ENCODE peak calls at places on chromosomes 16 and 17, in ten cellular contexts. G, F, H, I, Q, J, R, Y, X and U are unnamed samples.

GRCh38 chr17:43114101-43114691 is 11.0 kb downstream of the BRCA1 start:
- DNase-seq in G (no peak), F (no peak), H (no peak), I (peak), Q (no peak), J (no peak), R (no peak), Y (no peak), X (no peak), U (no peak)

GRCh38 chr16:74999208-74999682 is 421 bp downstream of the ZNRF1 start:
- DNase-seq in G (peak), F (no peak), H (no peak), I (no peak), Q (peak), J (peak), R (peak), Y (peak), X (no peak), U (no peak)

GRCh38 chr17:22703786-22704441 is 1011.6 kb downstream of the KCNJ18 start:
- DNase-seq in G (no peak), F (no peak), H (no peak), I (peak), Q (peak), J (no peak), R (peak), Y (no peak), X (no peak), U (peak)

GRCh38 chr17:41547921-41548843 is 20.1 kb upstream of the KRT19 start:
- DNase-seq in G (peak), F (no peak), H (peak), I (peak), Q (peak), J (peak), R (peak), Y (no peak), X (no peak), U (peak)

GRCh38 chr16:78258651-78259050 is 159.2 kb downstream of the WWOX start:
- DNase-seq in G (no peak), F (no peak), H (no peak), I (no peak), Q (no peak), J (no peak), R (no peak), Y (no peak), X (no peak), U (no peak)

GRCh38 chr17:55962931-55963378 is 190.3 kb upstream of the ANKFN1 start:
- DNase-seq in G (peak), F (no peak), H (no peak), I (no peak), Q (no peak), J (no peak), R (no peak), Y (no peak), X (no peak), U (no peak)

GRCh38 chr17:32569171-32570080 is 82.6 kb downstream of the CDK5R1 start:
- DNase-seq in G (no peak), F (no peak), H (no peak), I (no peak), Q (no peak), J (no peak), R (no peak), Y (no peak), X (peak), U (no peak)

GRCh38 chr17:4530799-4531730 is 24.1 kb downstream of the MYBBP1A start:
- DNase-seq in G (no peak), F (no peak), H (no peak), I (no peak), Q (no peak), J (no peak), R (no peak), Y (no peak), X (no peak), U (no peak)

GRCh38 chr17:60327122-60327869 is 64.6 kb downstream of the USP32 start:
- DNase-seq in G (no peak), F (no peak), H (no peak), I (no peak), Q (no peak), J (no peak), R (no peak), Y (no peak), X (no peak), U (peak)

DNA sequence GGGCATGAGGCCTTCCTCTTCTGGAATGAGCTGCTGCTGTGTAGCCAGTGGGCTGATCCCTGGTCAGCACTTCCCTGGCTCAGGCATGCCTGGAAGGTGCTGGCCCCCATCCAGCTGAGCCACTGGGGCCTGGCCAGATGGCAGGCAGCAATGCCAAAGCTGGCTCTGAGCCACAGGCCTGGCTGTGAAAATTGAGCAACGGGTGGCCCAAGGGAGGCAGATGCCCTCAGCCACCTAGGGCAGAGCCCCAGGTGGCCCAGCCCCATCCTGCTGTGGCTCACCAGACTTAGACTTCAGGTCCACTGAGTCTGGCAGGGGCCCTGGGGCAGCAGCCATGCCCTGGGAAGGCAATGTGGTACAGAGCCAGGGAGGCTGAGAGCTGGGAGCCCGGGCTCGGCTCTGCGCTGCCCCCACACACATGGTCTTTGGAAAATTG is 8.5 kb upstream of the CRHR1 start:
- DNase-seq in G (peak), F (no peak), H (peak), I (no peak), Q (peak), J (no peak), R (no peak), Y (no peak), X (no peak), U (peak)
- TF ChIP-seq EP300 in G (no peak), F (no peak), H (no peak), I (no peak), Q (no peak), J (no peak), R (no peak), Y (no peak), X (no peak), U (peak)

GRCh38 chr17:76812248-76812647 is 56.0 kb upstream of the MGAT5B start:
- DNase-seq in G (no peak), F (no peak), H (no peak), I (no peak), Q (no peak), J (no peak), R (no peak), Y (no peak), X (no peak), U (no peak)

GRCh38 chr17:76820039-76820438 is 48.2 kb upstream of the MGAT5B start:
- DNase-seq in G (no peak), F (no peak), H (no peak), I (no peak), Q (no peak), J (no peak), R (no peak), Y (no peak), X (peak), U (peak)

GRCh38 chr17:76812968-76813367 is 55.2 kb upstream of the MGAT5B start:
- DNase-seq in G (no peak), F (no peak), H (no peak), I (no peak), Q (no peak), J (no peak), R (no peak), Y (no peak), X (no peak), U (no peak)

GRCh38 chr17:76820523-76820922 is 47.7 kb upstream of the MGAT5B start:
- DNase-seq in G (no peak), F (no peak), H (no peak), I (no peak), Q (no peak), J (no peak), R (no peak), Y (no peak), X (no peak), U (peak)

DNA sequence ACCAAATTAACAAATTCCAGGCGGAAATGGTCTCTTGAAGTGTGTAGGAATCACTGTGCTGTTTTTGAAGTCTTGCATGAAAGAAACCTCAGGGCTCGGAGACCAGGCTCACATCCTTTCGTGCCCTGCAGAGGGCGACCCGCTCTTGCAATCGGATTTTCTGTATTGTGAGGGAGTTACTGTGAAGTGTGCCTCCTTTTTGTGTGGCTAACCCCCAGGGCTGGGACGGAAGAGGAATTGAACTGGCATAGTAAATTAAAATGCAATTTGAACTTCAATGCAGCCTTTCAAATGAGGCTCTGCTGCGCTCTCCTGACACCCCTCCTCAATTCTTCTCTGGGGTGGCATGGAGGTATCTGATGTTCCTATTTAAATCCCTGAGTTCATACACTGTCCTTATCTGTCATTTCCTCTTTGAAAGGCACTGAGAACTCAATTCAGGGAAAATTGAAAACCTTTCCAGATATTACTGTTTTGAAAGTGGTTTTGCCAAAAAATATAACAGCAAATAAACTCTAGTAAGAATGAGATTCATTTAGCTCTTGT is 51.5 kb upstream of the MGAT5B start:
- DNase-seq in G (peak), F (no peak), H (peak), I (peak), Q (no peak), J (no peak), R (peak), Y (no peak), X (no peak), U (peak)
- TF ChIP-seq EP300 in G (no peak), F (no peak), H (no peak), I (no peak), Q (no peak), J (no peak), R (no peak), Y (no peak), X (no peak), U (no peak)

DNA sequence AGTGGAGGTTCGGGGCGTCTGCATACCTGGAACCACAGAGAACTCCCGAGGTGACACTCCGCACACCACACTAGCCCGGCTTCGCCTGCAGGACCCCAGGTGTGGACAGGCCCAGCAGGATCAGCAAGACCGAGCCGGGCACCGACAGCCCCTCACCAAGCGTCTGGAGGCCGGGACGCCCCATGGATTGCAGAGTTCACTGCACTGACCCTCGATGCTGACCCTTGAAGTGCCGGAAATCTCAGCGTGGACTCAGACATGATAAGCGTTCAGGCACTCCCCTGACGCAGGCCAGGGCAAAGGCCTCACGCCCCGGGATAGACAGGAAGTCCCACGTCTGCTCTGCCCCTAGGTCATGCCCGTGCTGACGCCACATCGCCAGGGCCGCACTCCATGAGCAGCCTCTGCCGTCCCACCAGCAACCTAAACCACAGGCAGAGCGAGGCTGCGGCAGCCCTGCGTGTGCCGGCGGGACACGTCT is 26.0 kb downstream of the ACSF3 start:
- DNase-seq in G (no peak), F (no peak), H (no peak), I (no peak), Q (no peak), J (no peak), R (no peak), Y (no peak), X (no peak), U (no peak)
- TF ChIP-seq EP300 in G (no peak), F (no peak), H (no peak), I (no peak), Q (no peak), J (no peak), R (no peak), Y (no peak), X (no peak), U (no peak)

GRCh38 chr17:83135692-83136091 is 56.3 kb downstream of the METRNL start:
- DNase-seq in G (peak), F (no peak), H (no peak), I (no peak), Q (peak), J (no peak), R (no peak), Y (peak), X (no peak), U (peak)

GRCh38 chr17:83133302-83134121 is 54.1 kb downstream of the METRNL start:
- DNase-seq in G (peak), F (no peak), H (no peak), I (no peak), Q (peak), J (no peak), R (no peak), Y (peak), X (no peak), U (peak)

GRCh38 chr17:83137523-83137922 is 58.1 kb downstream of the METRNL start:
- DNase-seq in G (no peak), F (no peak), H (no peak), I (no peak), Q (peak), J (no peak), R (no peak), Y (peak), X (no peak), U (no peak)

GRCh38 chr17:83136931-83137330 is 57.5 kb downstream of the METRNL start:
- DNase-seq in G (peak), F (no peak), H (no peak), I (no peak), Q (peak), J (no peak), R (no peak), Y (peak), X (no peak), U (no peak)

GRCh38 chr17:83136156-83136555 is 56.7 kb downstream of the METRNL start:
- DNase-seq in G (peak), F (no peak), H (no peak), I (no peak), Q (peak), J (no peak), R (no peak), Y (peak), X (no peak), U (no peak)
- TF ChIP-seq EP300 in G (no peak), F (no peak), H (no peak), I (no peak), Q (no peak), J (no peak), R (no peak), Y (no peak), X (no peak), U (no peak)

GRCh38 chr16:15485175-15485574 is 50.8 kb downstream of the BMERB1 start:
- DNase-seq in G (no peak), F (no peak), H (no peak), I (no peak), Q (no peak), J (no peak), R (no peak), Y (no peak), X (no peak), U (no peak)

GRCh38 chr16:15484662-15485061 is 50.3 kb downstream of the BMERB1 start:
- DNase-seq in G (no peak), F (no peak), H (no peak), I (no peak), Q (no peak), J (no peak), R (no peak), Y (no peak), X (no peak), U (no peak)

GRCh38 chr16:15482748-15483118 is 48.3 kb downstream of the BMERB1 start:
- DNase-seq in G (no peak), F (no peak), H (no peak), I (no peak), Q (no peak), J (no peak), R (no peak), Y (no peak), X (no peak), U (no peak)

GRCh38 chr16:15482068-15482747 is 47.8 kb downstream of the BMERB1 start:
- DNase-seq in G (peak), F (no peak), H (peak), I (peak), Q (peak), J (peak), R (peak), Y (no peak), X (no peak), U (peak)

DNA sequence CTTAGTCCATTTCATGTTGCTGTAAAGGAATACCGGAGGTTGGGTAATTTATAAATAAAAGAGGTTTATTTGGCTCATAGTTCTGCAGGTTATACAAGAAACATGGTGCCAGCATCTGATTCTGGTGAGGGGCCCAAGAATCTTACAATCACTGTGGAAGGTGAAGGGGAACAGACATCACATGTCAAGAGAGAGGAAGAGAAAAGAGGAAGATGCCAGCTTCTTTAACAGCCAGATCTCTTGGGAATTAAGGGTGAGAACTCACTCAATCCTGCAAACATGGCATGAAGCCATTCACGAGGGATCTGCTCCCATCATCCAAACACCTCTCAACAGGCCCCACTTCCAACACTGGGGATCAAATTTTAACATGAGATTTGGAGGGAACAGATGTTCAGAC is 49.5 kb downstream of the BMERB1 start:
- DNase-seq in G (no peak), F (no peak), H (no peak), I (no peak), Q (no peak), J (no peak), R (no peak), Y (no peak), X (no peak), U (no peak)
- TF ChIP-seq EP300 in G (no peak), F (no peak), H (no peak), I (no peak), Q (no peak), J (no peak), R (no peak), Y (no peak), X (no peak), U (no peak)

GRCh38 chr17:39980402-39981206 is at the start of gene PSMD3:
- DNase-seq in G (peak), F (peak), H (peak), I (peak), Q (peak), J (peak), R (peak), Y (peak), X (peak), U (peak)

GRCh38 chr17:39981207-39982068 is 831 bp downstream of the PSMD3 start:
- DNase-seq in G (no peak), F (no peak), H (no peak), I (no peak), Q (no peak), J (no peak), R (no peak), Y (no peak), X (no peak), U (peak)

GRCh38 chr17:39979865-39980401 is 674 bp upstream of the PSMD3 start:
- DNase-seq in G (peak), F (no peak), H (no peak), I (peak), Q (no peak), J (no peak), R (peak), Y (no peak), X (no peak), U (peak)

GRCh38 chr17:39982069-39982371 is 1.4 kb downstream of the PSMD3 start:
- DNase-seq in G (no peak), F (no peak), H (no peak), I (no peak), Q (no peak), J (no peak), R (no peak), Y (no peak), X (no peak), U (no peak)

GRCh38 chr17:39979021-39979660 is 1.5 kb upstream of the PSMD3 start:
- DNase-seq in G (no peak), F (no peak), H (no peak), I (peak), Q (no peak), J (no peak), R (no peak), Y (no peak), X (no peak), U (no peak)
- TF ChIP-seq EP300 in G (no peak), F (no peak), H (no peak), I (no peak), Q (no peak), J (no peak), R (no peak), Y (no peak), X (no peak), U (no peak)